ENCODE peak calls at places on chromosomes 2 and 18, in five cellular contexts. One of them, this sample, is unnamed.

GRCh38 chr2:107597507-107597906 is 229.2 kb upstream of the RGPD4 start:
- DNase-seq in H1: no peak
- DNase-seq in K562: no peak
- DNase-seq in GM12878: no peak
- DNase-seq in HepG2: no peak
- DNase-seq in this sample: no peak

GRCh38 chr2:134253804-134254203 is at the start of gene MGAT5:
- DNase-seq in H1: no peak
- DNase-seq in HepG2: no peak
- DNase-seq in GM12878: no peak
- DNase-seq in K562: no peak
- DNase-seq in this sample: no peak

GRCh38 chr2:19763731-19764130 is 138.1 kb downstream of the TTC32 start:
- DNase-seq in HepG2: no peak
- DNase-seq in K562: no peak
- DNase-seq in H1: no peak
- DNase-seq in GM12878: no peak
- DNase-seq in this sample: no peak

GRCh38 chr2:58146707-58147106 is 94.4 kb downstream of the FANCL start:
- DNase-seq in K562: peak
- DNase-seq in HepG2: no peak
- DNase-seq in GM12878: no peak
- DNase-seq in H1: no peak
- DNase-seq in this sample: peak

GRCh38 chr2:62663443-62663842 is 42.1 kb upstream of the EHBP1 start:
- DNase-seq in HepG2: no peak
- DNase-seq in H1: no peak
- DNase-seq in K562: no peak
- DNase-seq in GM12878: no peak
- DNase-seq in this sample: no peak

GRCh38 chr18:49021433-49022129 is 70.8 kb upstream of the SMAD7 start:
- DNase-seq in GM12878: peak
- DNase-seq in HepG2: peak
- DNase-seq in H1: peak
- DNase-seq in K562: peak
- DNase-seq in this sample: peak

GRCh38 chr2:43424262-43425207 is 171.3 kb downstream of the THADA start:
- DNase-seq in K562: no peak
- DNase-seq in H1: no peak
- DNase-seq in HepG2: peak
- DNase-seq in GM12878: no peak
- DNase-seq in this sample: no peak

GRCh38 chr2:151999058-151999457 is 99.8 kb downstream of the CACNB4 start:
- DNase-seq in GM12878: no peak
- DNase-seq in H1: peak
- DNase-seq in HepG2: peak
- DNase-seq in K562: peak
- DNase-seq in this sample: peak

GRCh38 chr18:2413352-2413751 is 158.0 kb downstream of the METTL4 start:
- DNase-seq in H1: no peak
- DNase-seq in K562: no peak
- DNase-seq in GM12878: no peak
- DNase-seq in HepG2: no peak
- DNase-seq in this sample: no peak

GRCh38 chr2:129277611-129278010 is 701.9 kb upstream of the RAB6C start:
- DNase-seq in H1: no peak
- DNase-seq in K562: no peak
- DNase-seq in GM12878: no peak
- DNase-seq in HepG2: no peak
- DNase-seq in this sample: no peak

GRCh38 chr2:170821631-170822291 is 5.1 kb downstream of the GAD1 start:
- DNase-seq in K562: no peak
- DNase-seq in H1: peak
- DNase-seq in GM12878: no peak
- DNase-seq in HepG2: no peak
- DNase-seq in this sample: no peak

GRCh38 chr2:99389371-99389770 is 52.2 kb downstream of the EIF5B start:
- DNase-seq in H1: no peak
- DNase-seq in K562: no peak
- DNase-seq in HepG2: no peak
- DNase-seq in GM12878: no peak
- DNase-seq in this sample: no peak

GRCh38 chr2:65786001-65786400 is 353.6 kb upstream of the SPRED2 start:
- DNase-seq in GM12878: no peak
- DNase-seq in K562: no peak
- DNase-seq in HepG2: no peak
- DNase-seq in H1: no peak
- DNase-seq in this sample: no peak

GRCh38 chr2:72153026-72153791 is 5.5 kb upstream of the CYP26B1 start:
- DNase-seq in GM12878: no peak
- DNase-seq in K562: no peak
- DNase-seq in HepG2: no peak
- DNase-seq in H1: peak
- DNase-seq in this sample: no peak

GRCh38 chr2:129080715-129081472 is 762.2 kb upstream of the HS6ST1 start:
- DNase-seq in HepG2: no peak
- DNase-seq in GM12878: no peak
- DNase-seq in K562: no peak
- DNase-seq in H1: no peak
- DNase-seq in this sample: no peak

GRCh38 chr2:21175895-21176646 is 52.3 kb downstream of the TDRD15 start:
- DNase-seq in HepG2: peak
- DNase-seq in K562: no peak
- DNase-seq in H1: no peak
- DNase-seq in GM12878: no peak
- DNase-seq in this sample: no peak

GRCh38 chr2:109061736-109062557 is 67.1 kb upstream of the SH3RF3 start:
- DNase-seq in K562: no peak
- DNase-seq in H1: no peak
- DNase-seq in GM12878: no peak
- DNase-seq in HepG2: no peak
- DNase-seq in this sample: no peak

GRCh38 chr2:100412866-100413265 is 4.6 kb downstream of the CHST10 start:
- DNase-seq in GM12878: no peak
- DNase-seq in K562: no peak
- DNase-seq in H1: peak
- DNase-seq in HepG2: no peak
- DNase-seq in this sample: no peak

GRCh38 chr2:24824071-24824588 is 30.9 kb downstream of the CENPO start:
- DNase-seq in H1: peak
- DNase-seq in GM12878: no peak
- DNase-seq in K562: no peak
- DNase-seq in HepG2: no peak
- DNase-seq in this sample: no peak

GRCh38 chr2:188819781-188820180 is 154.4 kb upstream of the COL3A1 start:
- DNase-seq in GM12878: no peak
- DNase-seq in HepG2: no peak
- DNase-seq in H1: no peak
- DNase-seq in K562: no peak
- DNase-seq in this sample: no peak

GRCh38 chr2:120410487-120410886 is 64.6 kb downstream of the INHBB start:
- DNase-seq in H1: no peak
- DNase-seq in HepG2: no peak
- DNase-seq in K562: no peak
- DNase-seq in GM12878: no peak
- DNase-seq in this sample: no peak

GRCh38 chr2:201932511-201932910 is 101.1 kb upstream of the FZD7 start:
- DNase-seq in HepG2: no peak
- DNase-seq in K562: no peak
- DNase-seq in H1: no peak
- DNase-seq in GM12878: no peak
- DNase-seq in this sample: no peak

GRCh38 chr18:68742206-68742605 is 27.3 kb upstream of the TMX3 start:
- DNase-seq in K562: no peak
- DNase-seq in GM12878: no peak
- DNase-seq in HepG2: no peak
- DNase-seq in H1: no peak
- DNase-seq in this sample: no peak

GRCh38 chr2:197786010-197786877 is 1.1 kb upstream of the BOLL start:
- DNase-seq in H1: peak
- DNase-seq in HepG2: no peak
- DNase-seq in GM12878: no peak
- DNase-seq in K562: no peak
- DNase-seq in this sample: no peak

GRCh38 chr18:62717059-62717849 is 1.9 kb downstream of the PHLPP1 start:
- DNase-seq in K562: no peak
- DNase-seq in H1: no peak
- DNase-seq in GM12878: no peak
- DNase-seq in HepG2: peak
- DNase-seq in this sample: peak

GRCh38 chr18:33744032-33744697 is 166.1 kb downstream of the ASXL3 start:
- DNase-seq in GM12878: no peak
- DNase-seq in H1: no peak
- DNase-seq in HepG2: no peak
- DNase-seq in K562: no peak
- DNase-seq in this sample: no peak

GRCh38 chr18:48829443-48830149 is 121.2 kb downstream of the SMAD7 start:
- DNase-seq in GM12878: no peak
- DNase-seq in HepG2: no peak
- DNase-seq in K562: no peak
- DNase-seq in H1: peak
- DNase-seq in this sample: no peak

GRCh38 chr2:141923657-141924056 is 207.2 kb downstream of the LRP1B start:
- DNase-seq in HepG2: no peak
- DNase-seq in K562: no peak
- DNase-seq in H1: no peak
- DNase-seq in GM12878: no peak
- DNase-seq in this sample: no peak

DNA sequence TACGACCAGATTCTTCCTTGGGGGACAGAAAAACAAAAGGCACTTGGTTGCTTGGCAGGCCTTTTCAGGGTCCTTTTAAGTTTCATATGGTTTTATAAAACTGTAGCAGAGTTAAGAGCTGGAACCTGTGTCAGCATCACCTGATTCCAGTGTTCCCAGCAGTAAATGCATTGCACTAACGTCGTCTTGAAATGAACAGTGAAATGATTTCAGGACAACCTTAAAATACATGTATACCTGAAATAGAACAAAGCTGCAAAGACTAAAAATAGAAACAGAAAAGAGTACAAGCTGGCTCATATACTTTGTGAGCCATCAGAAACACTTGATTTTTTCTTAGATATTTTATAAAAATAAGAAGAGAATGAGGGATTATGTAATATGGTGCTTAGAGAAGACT is 51.9 kb downstream of the ACSL3 start:
- DNase-seq in K562: no peak
- DNase-seq in HepG2: no peak
- DNase-seq in H1: no peak
- DNase-seq in GM12878: no peak
- DNase-seq in this sample: no peak
- H3K9ac ChIP-seq in K562: no peak
- H3K9ac ChIP-seq in HepG2: no peak
- H3K9ac ChIP-seq in H1: no peak
- H3K9ac ChIP-seq in GM12878: peak
- H3K9ac ChIP-seq in this sample: no peak

GRCh38 chr2:84878896-84879594 is 1.8 kb downstream of the TRABD2A start:
- DNase-seq in K562: no peak
- DNase-seq in HepG2: no peak
- DNase-seq in H1: no peak
- DNase-seq in GM12878: no peak
- DNase-seq in this sample: no peak

GRCh38 chr2:84881581-84882414 is 914 bp upstream of the TRABD2A start:
- DNase-seq in K562: peak
- DNase-seq in HepG2: peak
- DNase-seq in H1: peak
- DNase-seq in GM12878: no peak
- DNase-seq in this sample: peak

GRCh38 chr2:84880645-84881521 is at the start of gene TRABD2A:
- DNase-seq in HepG2: no peak
- DNase-seq in GM12878: no peak
- DNase-seq in K562: peak
- DNase-seq in H1: peak
- DNase-seq in this sample: no peak

GRCh38 chr2:84879595-84880394 is 1.1 kb downstream of the TRABD2A start:
- DNase-seq in H1: peak
- DNase-seq in GM12878: no peak
- DNase-seq in HepG2: no peak
- DNase-seq in K562: no peak
- DNase-seq in this sample: no peak

DNA sequence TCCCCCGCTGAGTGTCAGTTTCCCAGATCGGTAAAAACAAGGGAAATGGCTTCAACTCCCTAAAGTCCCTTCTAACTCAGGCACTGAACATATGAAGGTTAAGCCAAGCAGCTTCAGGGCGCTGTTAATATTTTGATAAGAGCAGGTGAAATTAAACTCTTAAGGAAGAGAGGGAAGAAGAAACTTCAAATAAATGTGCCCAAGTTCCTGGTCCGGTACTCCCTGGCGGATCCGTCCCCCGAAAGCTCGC is 564 bp downstream of the TRABD2A start:
- DNase-seq in K562: no peak
- DNase-seq in H1: no peak
- DNase-seq in GM12878: no peak
- DNase-seq in HepG2: no peak
- DNase-seq in this sample: no peak
- TF ChIP-seq EZH2 in K562: no peak
- TF ChIP-seq EZH2 in H1: peak
- TF ChIP-seq EZH2 in GM12878: no peak
- TF ChIP-seq EZH2 in HepG2: no peak
- TF ChIP-seq EZH2 in this sample: no peak

GRCh38 chr2:135590594-135591290 is 59.5 kb downstream of the R3HDM1 start:
- DNase-seq in K562: no peak
- DNase-seq in HepG2: no peak
- DNase-seq in H1: no peak
- DNase-seq in GM12878: no peak
- DNase-seq in this sample: no peak
- TF ChIP-seq SIN3A in K562: no peak
- TF ChIP-seq SIN3A in HepG2: no peak
- TF ChIP-seq SIN3A in H1: no peak
- TF ChIP-seq SIN3A in GM12878: no peak
- TF ChIP-seq SIN3A in this sample: no peak

DNA sequence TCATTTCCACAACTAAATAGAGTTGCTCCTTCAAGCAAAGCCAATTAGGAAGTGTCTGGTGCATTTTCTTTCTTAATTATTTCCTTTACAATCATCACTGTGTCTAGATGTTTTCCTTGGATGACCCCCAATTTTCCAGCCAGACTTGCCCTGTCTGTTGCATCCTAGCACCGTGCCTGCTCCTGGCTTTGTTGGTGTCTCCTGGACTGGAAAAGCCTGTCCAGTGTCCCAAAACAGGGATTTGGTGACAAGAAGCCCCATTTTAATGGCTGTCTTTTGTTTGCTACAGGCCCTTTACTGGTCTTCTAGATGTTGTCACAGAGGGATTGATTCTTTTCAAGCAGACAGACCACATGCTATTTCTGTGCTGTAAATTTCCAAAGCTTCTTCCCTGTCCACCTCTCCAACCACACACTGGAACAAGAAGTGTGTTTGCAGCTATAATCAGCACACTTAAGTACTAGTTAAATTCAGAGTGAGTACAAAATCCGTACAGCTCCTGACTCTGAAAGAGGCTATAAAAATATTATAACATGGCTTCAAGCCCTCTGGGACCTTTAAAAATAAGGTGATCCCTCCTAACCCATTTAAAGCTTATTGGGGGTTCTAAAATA is 38.4 kb downstream of the RNF144A start:
- DNase-seq in HepG2: no peak
- DNase-seq in K562: no peak
- DNase-seq in GM12878: no peak
- DNase-seq in H1: no peak
- DNase-seq in this sample: no peak
- H3K9ac ChIP-seq in HepG2: no peak
- H3K9ac ChIP-seq in K562: no peak
- H3K9ac ChIP-seq in GM12878: no peak
- H3K9ac ChIP-seq in H1: no peak
- H3K9ac ChIP-seq in this sample: no peak

GRCh38 chr2:46299365-46300263 is 2.4 kb downstream of the EPAS1 start:
- DNase-seq in H1: peak
- DNase-seq in HepG2: peak
- DNase-seq in K562: peak
- DNase-seq in GM12878: no peak
- DNase-seq in this sample: no peak
- TF ChIP-seq EZH2 in H1: peak
- TF ChIP-seq EZH2 in HepG2: no peak
- TF ChIP-seq EZH2 in K562: no peak
- TF ChIP-seq EZH2 in GM12878: no peak
- TF ChIP-seq EZH2 in this sample: no peak